ENCODE peak calls at places on chromosomes 7 and 10, in ten cellular contexts. R is NAMALWA; N is activated naive CD4-positive, alpha-beta T cell treated with anti-CD3 and anti-CD28 coated beads, Interleukin-2, amount 50 U/mL, for 16 hours; Z is endothelial cell; L is HS-5; S is stimulated activated CD4-positive, alpha-beta T cell treated with anti-CD3 and anti-CD28 coated beads, Interleukin-12 subunit alpha, Interleukin-12 subunit beta, amount 100 ng/mL, for 48 hours; H is NCI-H1092 treated with DMSO at 0.1 percent for 48 hours; D is body of pancreas; X is fibroblast of the aortic adventitia; J is H9. A is an unnamed sample.

GRCh38 chr7:21850531-21851285 is 95.0 kb downstream of the CDCA7L start:
- DNase-seq in L (peak), X (peak), Z (no peak), S (no peak), D (no peak), N (no peak), J (no peak), R (no peak), H (no peak), A (no peak)

GRCh38 chr10:58373446-58373834 is 11.8 kb upstream of the TFAM start:
- DNase-seq in D (no peak), L (no peak), Z (no peak), S (no peak), X (no peak), N (no peak), J (no peak), R (no peak), H (no peak), A (no peak)

GRCh38 chr10:103859161-103860141 is 4.1 kb upstream of the SH3PXD2A start:
- DNase-seq in X (peak), N (peak), R (peak), L (peak), D (peak), S (peak), J (peak), H (peak), Z (peak), A (peak)

GRCh38 chr7:105643857-105644256 is 62.6 kb upstream of the EFCAB10 start:
- DNase-seq in Z (no peak), X (peak), J (no peak), L (no peak), N (no peak), S (no peak), D (no peak), R (no peak), H (peak), A (no peak)

GRCh38 chr10:69648461-69648860 is 18.4 kb downstream of the FAM241B start:
- DNase-seq in X (no peak), L (no peak), J (no peak), N (no peak), S (no peak), Z (no peak), H (no peak), R (no peak), D (no peak), A (no peak)

GRCh38 chr10:132413226-132414205 is 16.5 kb downstream of the PWWP2B start:
- DNase-seq in J (no peak), Z (no peak), S (no peak), X (no peak), R (no peak), L (no peak), H (no peak), D (peak), N (no peak), A (no peak)

GRCh38 chr7:46169384-46169755 is 248.3 kb upstream of the IGFBP3 start:
- DNase-seq in D (no peak), N (no peak), R (no peak), Z (no peak), L (no peak), H (no peak), X (no peak), J (no peak), S (no peak), A (no peak)

GRCh38 chr7:69422473-69423102 is 175.7 kb upstream of the AUTS2 start:
- DNase-seq in R (no peak), J (no peak), H (peak), L (no peak), S (no peak), N (no peak), X (no peak), Z (no peak), D (no peak), A (no peak)

GRCh38 chr7:114979388-114979787 is 57.5 kb downstream of the MDFIC start:
- DNase-seq in N (no peak), D (peak), R (no peak), S (no peak), X (peak), J (no peak), H (no peak), Z (peak), L (no peak), A (no peak)

GRCh38 chr10:122343936-122344335 is 30.6 kb upstream of the PLEKHA1 start:
- DNase-seq in R (no peak), D (no peak), L (no peak), Z (no peak), J (no peak), S (no peak), X (no peak), H (no peak), N (no peak), A (no peak)

GRCh38 chr7:26627871-26628270 is 236.5 kb downstream of the SKAP2 start:
- DNase-seq in H (peak), R (no peak), S (no peak), L (no peak), N (no peak), Z (no peak), J (no peak), D (no peak), X (no peak), A (no peak)

GRCh38 chr10:83127942-83128575 is 1011.2 kb upstream of the GHITM start:
- DNase-seq in R (no peak), Z (no peak), S (no peak), H (no peak), D (no peak), N (no peak), X (no peak), L (no peak), J (no peak), A (no peak)

GRCh38 chr10:19946791-19947190 is 130.6 kb downstream of the PLXDC2 start:
- DNase-seq in X (no peak), S (no peak), J (no peak), Z (no peak), D (no peak), H (no peak), N (no peak), L (no peak), R (peak), A (no peak)

GRCh38 chr7:88480266-88480665 is 173.6 kb upstream of the STEAP4 start:
- DNase-seq in S (no peak), H (no peak), N (no peak), R (no peak), J (no peak), X (no peak), L (no peak), Z (no peak), D (no peak), A (no peak)

GRCh38 chr10:105239311-105240215 is 598.5 kb downstream of the SORCS3 start:
- DNase-seq in L (no peak), D (peak), J (no peak), H (no peak), R (no peak), N (no peak), S (no peak), Z (no peak), X (no peak), A (no peak)

GRCh38 chr10:24951201-24952145 is 933 bp downstream of the PRTFDC1 start:
- DNase-seq in X (peak), H (peak), D (peak), J (peak), R (no peak), Z (peak), L (no peak), N (no peak), S (no peak), A (peak)

GRCh38 chr10:87861566-87861952 is 1.8 kb downstream of the KLLN start:
- DNase-seq in R (peak), S (no peak), J (peak), Z (peak), H (no peak), X (peak), N (peak), D (peak), L (peak), A (no peak)

GRCh38 chr10:33546031-33546430 is 211.6 kb upstream of the NRP1 start:
- DNase-seq in X (no peak), J (no peak), R (no peak), Z (no peak), H (no peak), S (no peak), D (no peak), L (no peak), N (no peak), A (no peak)

GRCh38 chr10:48604408-48605263 is at the start of gene ARHGAP22:
- DNase-seq in Z (peak), L (no peak), N (no peak), R (no peak), X (no peak), J (peak), D (no peak), S (no peak), H (no peak), A (peak)

GRCh38 chr10:119254355-119254754 is 47.0 kb downstream of the GRK5 start:
- DNase-seq in R (no peak), L (no peak), H (no peak), D (no peak), N (no peak), S (no peak), Z (no peak), J (no peak), X (peak), A (no peak)

GRCh38 chr10:73887038-73888015 is 13.0 kb upstream of the CAMK2G start:
- DNase-seq in D (peak), X (peak), N (no peak), S (no peak), J (no peak), L (no peak), Z (peak), H (peak), R (no peak), A (peak)

GRCh38 chr7:18468794-18469193 is 26.8 kb upstream of the HDAC9 start:
- DNase-seq in R (no peak), X (no peak), Z (no peak), S (no peak), L (no peak), N (no peak), D (no peak), H (no peak), J (no peak), A (no peak)

GRCh38 chr10:71828702-71829101 is 22.3 kb downstream of the PSAP start:
- DNase-seq in L (no peak), N (no peak), R (no peak), X (no peak), J (no peak), H (no peak), Z (no peak), S (no peak), D (no peak), A (no peak)

GRCh38 chr7:84178013-84178412 is 16.6 kb downstream of the SEMA3A start:
- DNase-seq in Z (no peak), D (no peak), R (no peak), X (no peak), S (no peak), J (no peak), N (no peak), H (peak), L (no peak), A (no peak)